ENCODE peak calls at places on chromosomes 16 and 17, in nine cellular contexts. I is A673, P is IMR-90, F is lung, W is hepatocyte, M is astrocyte of the spinal cord, E is pancreas, N is body of pancreas, D is BE2C. L is an unnamed sample.

GRCh38 chr16:3171181-3171854 is 16.7 kb upstream of the OR1F1 start:
- DNase-seq in I (no peak), P (no peak), F (no peak), W (no peak), M (no peak), E (no peak), N (no peak), D (peak; percentile 46), L (no peak)

GRCh38 chr17:55895112-55895759 is 144.4 kb downstream of the PCTP start:
- DNase-seq in I (no peak), P (no peak), F (no peak), W (no peak), M (no peak), E (no peak), N (no peak), D (no peak), L (no peak)

GRCh38 chr17:78224226-78225087 is 7.0 kb upstream of the TMEM235 start:
- DNase-seq in I (no peak), P (no peak), F (no peak), W (no peak), M (no peak), E (no peak), N (no peak), D (peak; percentile 82), L (no peak)

GRCh38 chr17:22460461-22461063 is 768.2 kb downstream of the KCNJ18 start:
- DNase-seq in I (no peak), P (no peak), F (no peak), W (no peak), M (no peak), E (no peak), N (no peak), D (no peak), L (no peak)

GRCh38 chr17:19317359-19318095 is 45.0 kb downstream of the B9D1 start:
- DNase-seq in I (peak; percentile 93), P (peak; percentile 80), F (no peak), W (peak; percentile 91), M (peak; percentile 93), E (no peak), N (peak; percentile 60), D (peak; percentile 74), L (peak; percentile 40)

GRCh38 chr16:28082624-28083023 is 19.1 kb upstream of the GSG1L start:
- DNase-seq in I (no peak), P (no peak), F (no peak), W (peak; percentile 59), M (no peak), E (no peak), N (no peak), D (no peak), L (peak; percentile 49)

GRCh38 chr16:78961464-78961863 is 639.1 kb downstream of the MAF start:
- DNase-seq in I (no peak), P (no peak), F (no peak), W (no peak), M (no peak), E (no peak), N (no peak), D (no peak), L (no peak)

GRCh38 chr16:65782537-65783290 is 583.8 kb upstream of the CDH5 start:
- DNase-seq in I (peak; percentile 44), P (peak; percentile 55), F (no peak), W (no peak), M (peak; percentile 72), E (no peak), N (no peak), D (no peak), L (peak; percentile 97)

DNA sequence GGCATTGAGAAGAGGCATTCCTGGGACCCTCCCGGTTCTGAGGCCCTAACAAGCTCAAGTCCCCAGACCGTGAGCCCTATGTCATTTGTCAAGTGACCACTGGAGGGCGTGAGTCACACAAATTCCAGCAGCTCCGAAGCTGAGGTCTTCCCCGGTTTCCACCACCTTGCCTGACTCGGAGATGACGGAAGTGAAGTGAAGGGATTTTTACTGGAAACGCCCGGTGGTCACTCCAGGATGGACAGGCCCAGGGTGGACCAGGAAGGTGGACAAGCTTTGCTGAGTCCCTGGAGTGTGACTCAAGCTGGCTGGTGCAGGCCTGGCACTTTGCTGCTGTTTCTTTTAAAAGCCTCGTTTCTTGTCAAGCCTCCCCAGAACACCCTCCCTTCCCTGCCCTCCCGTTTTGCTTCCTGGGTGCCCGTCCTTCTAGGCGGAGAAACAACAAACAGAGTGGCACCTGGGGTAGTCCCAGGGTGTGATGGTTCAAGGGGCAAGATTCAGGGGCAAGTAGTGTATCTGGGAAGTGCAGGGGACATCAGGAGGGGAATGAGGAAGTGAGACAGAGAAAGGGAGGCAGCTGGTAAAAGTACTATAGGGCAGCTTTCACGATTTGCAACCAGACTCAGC is 5.3 kb upstream of the NOS2 start:
- DNase-seq in I (peak; percentile 89), P (peak; percentile 86), F (peak; percentile 86), W (peak; percentile 90), M (peak; percentile 85), E (peak; percentile 83), N (peak; percentile 87), D (peak; percentile 61), L (peak; percentile 90)
- H3K4me3 ChIP-seq in I (peak overlapping the region; percentile 30), P (no peak overlapping the region), F (no peak overlapping the region), W (no peak overlapping the region), M (peak overlapping the region; percentile 4), E (no peak overlapping the region), N (no peak overlapping the region), D (peak overlapping the region; percentile 41), L (peak overlapping the region; percentile 47)

GRCh38 chr17:58618336-58618735 is 73.5 kb downstream of the TEX14 start:
- DNase-seq in I (no peak), P (no peak), F (no peak), W (no peak), M (no peak), E (no peak), N (no peak), D (no peak), L (no peak)

GRCh38 chr17:58614854-58615409 is 76.9 kb downstream of the TEX14 start:
- DNase-seq in I (no peak), P (no peak), F (no peak), W (no peak), M (no peak), E (no peak), N (no peak), D (no peak), L (no peak)

GRCh38 chr17:58621174-58621573 is 70.7 kb downstream of the TEX14 start:
- DNase-seq in I (no peak), P (no peak), F (no peak), W (no peak), M (no peak), E (no peak), N (no peak), D (no peak), L (no peak)

GRCh38 chr17:58615768-58616659 is 75.8 kb downstream of the TEX14 start:
- DNase-seq in I (no peak), P (no peak), F (no peak), W (no peak), M (no peak), E (no peak), N (no peak), D (no peak), L (no peak)

DNA sequence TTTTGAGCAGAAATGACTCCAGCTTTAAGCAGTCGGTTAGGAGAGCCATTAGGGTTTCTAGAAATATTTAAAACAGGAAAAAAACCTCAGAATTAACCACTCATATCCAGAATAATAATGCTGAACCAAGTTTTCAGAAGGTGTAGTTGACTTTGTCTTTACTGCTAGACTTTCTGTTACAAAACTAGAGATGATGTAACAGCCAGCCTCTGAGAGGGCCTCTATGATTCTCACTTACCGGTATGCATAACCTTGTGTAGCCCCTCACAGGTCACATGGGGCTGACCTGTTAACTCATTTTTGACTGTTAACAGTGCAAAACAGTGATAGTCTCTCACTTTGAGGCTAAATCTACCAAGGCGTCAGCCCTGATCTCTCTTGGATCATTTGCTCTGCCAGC is 74.3 kb downstream of the TEX14 start:
- DNase-seq in I (no peak), P (no peak), F (no peak), W (no peak), M (no peak), E (no peak), N (no peak), D (no peak), L (no peak)
- TF ChIP-seq CTCF in I (no peak), P (no peak), F (no peak), W (no peak), M (no peak), E (no peak), N (no peak), D (no peak), L (no peak)

DNA sequence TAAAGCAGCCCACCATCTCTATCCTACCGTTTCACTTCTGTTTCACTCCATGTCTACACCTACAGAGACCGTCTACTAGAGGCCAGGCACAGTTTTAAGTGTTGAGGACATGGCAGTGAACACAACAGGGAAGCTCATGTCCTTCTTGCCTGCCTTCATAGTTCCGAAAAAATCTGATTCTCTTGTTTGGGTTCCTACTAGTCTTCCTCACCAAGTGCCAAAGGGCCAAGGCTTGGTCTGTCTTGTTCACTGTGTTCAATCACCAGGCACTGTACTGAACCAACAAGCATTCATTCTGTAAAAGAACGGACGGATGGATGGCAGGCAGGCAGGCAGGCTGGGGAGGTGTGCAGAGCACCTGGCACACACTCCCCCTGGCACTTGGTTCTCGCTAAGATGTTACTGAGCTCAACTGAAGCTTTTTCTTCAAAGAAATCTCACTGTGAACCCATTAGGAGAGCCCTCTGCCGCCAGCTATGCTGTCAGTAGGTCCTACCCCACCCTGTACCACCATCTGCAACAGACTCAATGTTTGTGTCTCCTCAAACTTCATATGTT is 2.5 kb downstream of the DEXI start:
- DNase-seq in I (no peak), P (no peak), F (no peak), W (no peak), M (no peak), E (no peak), N (no peak), D (no peak), L (no peak)
- H3K4me3 ChIP-seq in I (peak overlapping the region; percentile 72), P (no peak overlapping the region), F (no peak overlapping the region), W (peak overlapping the region; percentile 25), M (peak overlapping the region; percentile 69), E (no peak overlapping the region), N (no peak overlapping the region), D (no peak overlapping the region), L (peak overlapping the region; percentile 85)

GRCh38 chr17:30375661-30376060 is 3.1 kb upstream of the CPD start:
- DNase-seq in I (no peak), P (peak; percentile 28), F (no peak), W (no peak), M (no peak), E (no peak), N (no peak), D (no peak), L (peak; percentile 33)

GRCh38 chr17:30376621-30377452 is 1.9 kb upstream of the CPD start:
- DNase-seq in I (peak; percentile 96), P (peak; percentile 87), F (peak; percentile 58), W (peak; percentile 59), M (peak; percentile 85), E (no peak), N (peak; percentile 29), D (no peak), L (peak; percentile 81)

GRCh38 chr17:30368896-30369720 is 9.6 kb upstream of the CPD start:
- DNase-seq in I (no peak), P (no peak), F (no peak), W (no peak), M (no peak), E (peak; percentile 54), N (peak; percentile 60), D (no peak), L (no peak)

GRCh38 chr17:30369995-30370394 is 8.7 kb upstream of the CPD start:
- DNase-seq in I (no peak), P (peak; percentile 46), F (no peak), W (no peak), M (no peak), E (no peak), N (no peak), D (no peak), L (no peak)

DNA sequence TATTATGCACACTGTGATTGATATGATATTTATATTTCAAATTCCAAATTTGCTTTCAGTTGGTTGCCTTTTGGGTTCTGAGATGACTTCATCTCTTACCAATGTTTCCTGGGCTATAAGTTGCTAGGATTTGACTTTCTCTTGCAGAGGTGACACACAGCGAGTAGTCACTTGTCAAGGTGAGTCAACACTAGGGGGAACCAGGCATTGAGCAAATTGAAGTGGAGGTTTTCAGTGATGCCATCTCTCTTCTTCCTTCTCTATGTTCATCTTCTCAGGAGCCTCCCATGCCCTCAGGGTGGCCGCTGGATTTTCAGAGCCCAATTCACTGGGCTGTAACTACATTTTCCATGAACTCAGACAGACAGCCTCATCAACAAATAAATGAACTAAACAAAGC is 6.0 kb upstream of the CPD start:
- DNase-seq in I (no peak), P (peak; percentile 80), F (no peak), W (no peak), M (no peak), E (no peak), N (no peak), D (no peak), L (no peak)
- TF ChIP-seq CTCF in I (no peak), P (no peak), F (no peak), W (peak; percentile 12), M (no peak), E (no peak), N (no peak), D (peak; percentile 17), L (no peak)

L was measured in fibroblast of the aortic adventitia.